ENCODE peak calls at places on chromosomes 13 and 19, in eight cellular contexts. E is endothelial cell, N is NCI-H1092, A is retina, D is lower leg skin, H is breast epithelium, V is tibial nerve, Z is amniotic epithelial cell. M is an unnamed sample.

GRCh38 chr13:110565296-110565695 is 3.8 kb upstream of the RAB20 start:
- DNase-seq in E (no peak), N (no peak), A (no peak), D (no peak), H (no peak), V (no peak), Z (no peak), M (no peak)

GRCh38 chr13:37667631-37668161 is 69.1 kb upstream of the POSTN start:
- DNase-seq in E (no peak), N (no peak), A (no peak), D (no peak), H (no peak), V (no peak), Z (no peak), M (no peak)

GRCh38 chr13:26184791-26185250 is 37.3 kb downstream of the RNF6 start:
- DNase-seq in E (peak), N (peak), A (peak), D (peak), H (peak), V (peak), Z (peak), M (peak)

GRCh38 chr13:113216165-113217056 is 7.0 kb downstream of the CUL4A start:
- DNase-seq in E (no peak), N (no peak), A (peak), D (no peak), H (peak), V (no peak), Z (peak), M (no peak)

GRCh38 chr13:66660013-66660804 is 569.9 kb downstream of the PCDH9 start:
- DNase-seq in E (no peak), N (no peak), A (no peak), D (no peak), H (no peak), V (no peak), Z (peak), M (no peak)

GRCh38 chr13:35475131-35475959 is 1.1 kb downstream of the MAB21L1 start:
- DNase-seq in E (peak), N (no peak), A (peak), D (no peak), H (no peak), V (peak), Z (no peak), M (peak)

GRCh38 chr19:27889156-27889555 is 1323.8 kb downstream of the UQCRFS1 start:
- DNase-seq in E (no peak), N (no peak), A (no peak), D (no peak), H (no peak), V (no peak), Z (no peak), M (no peak)

GRCh38 chr19:10694706-10695105 is 6.5 kb upstream of the QTRT1 start:
- DNase-seq in E (no peak), N (no peak), A (no peak), D (no peak), H (no peak), V (no peak), Z (no peak), M (no peak)

GRCh38 chr13:19085258-19085657 is 96.4 kb downstream of the TUBA3C start:
- DNase-seq in E (no peak), N (no peak), A (no peak), D (no peak), H (no peak), V (no peak), Z (no peak), M (no peak)

GRCh38 chr13:50437252-50437651 is 406.2 kb downstream of the DLEU7 start:
- DNase-seq in E (no peak), N (no peak), A (no peak), D (no peak), H (no peak), V (no peak), Z (no peak), M (no peak)

GRCh38 chr19:42441047-42441440 is 1.7 kb downstream of the CXCL17 start:
- DNase-seq in E (no peak), N (no peak), A (no peak), D (no peak), H (no peak), V (no peak), Z (no peak), M (no peak)

GRCh38 chr13:21695536-21695935 is 24.7 kb downstream of the FGF9 start:
- DNase-seq in E (no peak), N (no peak), A (no peak), D (no peak), H (no peak), V (no peak), Z (peak), M (no peak)

M was measured in sciatic nerve.